ENCODE peak calls at places on chromosomes 13 and 19, in seven cellular contexts. U, F, O, T, G, C and K are unnamed samples.

GRCh38 chr19:1465191-1466016 is 13.6 kb downstream of the C19orf25 start:
- DNase-seq in G (no peak), C (no peak), O (peak), T (no peak), F (no peak), U (peak), K (no peak)

GRCh38 chr13:51638497-51638871 is 54.2 kb downstream of the WDFY2 start:
- DNase-seq in C (no peak), G (no peak), U (no peak), T (no peak), F (no peak), O (peak), K (no peak)

GRCh38 chr19:41263042-41263849 is 926 bp upstream of the HNRNPUL1 start:
- DNase-seq in U (peak), C (no peak), T (peak), O (peak), F (peak), G (no peak), K (peak)

GRCh38 chr19:38039966-38040365 is 133.0 kb downstream of the SIPA1L3 start:
- DNase-seq in O (peak), U (no peak), C (no peak), T (no peak), G (no peak), F (no peak), K (no peak)

GRCh38 chr13:44934724-44935123 is 54.5 kb downstream of the NUFIP1 start:
- DNase-seq in G (no peak), O (peak), U (no peak), F (no peak), C (no peak), T (no peak), K (no peak)

GRCh38 chr13:94599877-94600276 is 1.8 kb upstream of the GPR180 start:
- DNase-seq in C (no peak), F (no peak), O (no peak), U (no peak), T (no peak), G (no peak), K (no peak)

GRCh38 chr19:29299416-29300380 is 86.7 kb upstream of the UQCRFS1 start:
- DNase-seq in C (no peak), F (no peak), O (no peak), U (no peak), G (no peak), T (no peak), K (no peak)

GRCh38 chr19:18340237-18340989 is at the start of gene PGPEP1:
- DNase-seq in G (no peak), O (no peak), C (peak), F (peak), T (no peak), U (peak), K (no peak)

GRCh38 chr13:109989686-109990085 is 203.3 kb upstream of the IRS2 start:
- DNase-seq in U (no peak), G (no peak), F (no peak), T (no peak), O (no peak), C (no peak), K (no peak)

GRCh38 chr13:111314852-111315251 is 5.6 kb upstream of the TEX29 start:
- DNase-seq in F (no peak), T (no peak), U (no peak), G (no peak), C (no peak), O (no peak), K (no peak)

GRCh38 chr19:16625183-16625958 is 2.6 kb downstream of the MED26 start:
- DNase-seq in U (no peak), O (no peak), T (no peak), G (no peak), C (no peak), F (no peak), K (no peak)

GRCh38 chr13:114016321-114017027 is 42.6 kb upstream of the C13orf46 start:
- DNase-seq in C (no peak), F (no peak), T (no peak), G (no peak), O (no peak), U (no peak), K (no peak)

GRCh38 chr13:49624207-49624606 is 4.1 kb upstream of the ARL11 start:
- DNase-seq in T (no peak), F (no peak), U (no peak), O (no peak), G (no peak), C (no peak), K (no peak)

GRCh38 chr19:41552558-41552957 is 23.4 kb upstream of the CEACAM21 start:
- DNase-seq in O (no peak), T (no peak), F (no peak), G (no peak), U (no peak), C (no peak), K (no peak)

GRCh38 chr19:17075860-17076538 is 422 bp downstream of the MYO9B start:
- DNase-seq in O (no peak), F (peak), U (peak), T (peak), C (no peak), G (no peak), K (no peak)

GRCh38 chr19:10730932-10731331 is 13.1 kb downstream of the DNM2 start:
- DNase-seq in F (no peak), O (no peak), G (no peak), U (no peak), T (no peak), C (no peak), K (no peak)

GRCh38 chr13:46341112-46341711 is 45.8 kb downstream of the RUBCNL start:
- DNase-seq in U (no peak), O (no peak), F (no peak), G (no peak), C (no peak), T (no peak), K (no peak)

GRCh38 chr19:2590630-2591399 is 111.7 kb downstream of the GNG7 start:
- DNase-seq in C (peak), G (no peak), T (no peak), O (no peak), F (no peak), U (no peak), K (no peak)

GRCh38 chr13:71625694-71626093 is 241.3 kb downstream of the DACH1 start:
- DNase-seq in G (no peak), T (no peak), C (no peak), F (no peak), U (no peak), O (no peak), K (no peak)

GRCh38 chr19:9869008-9869617 is 34.0 kb downstream of the PIN1 start:
- DNase-seq in T (no peak), F (no peak), C (no peak), U (no peak), G (no peak), O (no peak), K (no peak)

GRCh38 chr13:77545626-77546412 is 10.3 kb downstream of the SCEL start:
- DNase-seq in O (no peak), G (no peak), T (no peak), U (no peak), C (no peak), F (no peak), K (no peak)

GRCh38 chr19:10112895-10113591 is 1.6 kb downstream of the P2RY11 start:
- DNase-seq in T (no peak), O (no peak), G (no peak), U (peak), F (no peak), C (no peak), K (no peak)

GRCh38 chr19:19214892-19215291 is 3.1 kb downstream of the NCAN start:
- DNase-seq in C (no peak), T (no peak), G (no peak), U (no peak), F (no peak), O (no peak), K (no peak)

GRCh38 chr19:5048727-5049553 is 80.0 kb downstream of the KDM4B start:
- DNase-seq in O (no peak), T (peak), G (no peak), U (no peak), F (peak), C (no peak), K (peak)

GRCh38 chr13:105817498-105817897 is 718.0 kb downstream of the EFNB2 start:
- DNase-seq in F (no peak), U (no peak), T (no peak), G (no peak), O (no peak), C (no peak), K (no peak)

GRCh38 chr19:45402469-45403070 is 2.3 kb downstream of the PPP1R13L start:
- DNase-seq in G (no peak), T (peak), O (no peak), U (peak), F (no peak), C (no peak), K (no peak)

GRCh38 chr13:101727118-101727517 is 274.6 kb downstream of the ITGBL1 start:
- DNase-seq in F (no peak), U (no peak), G (no peak), C (no peak), O (no peak), T (no peak), K (no peak)

GRCh38 chr19:55083004-55083850 is 7.6 kb downstream of the EPS8L1 start:
- DNase-seq in C (no peak), T (no peak), U (no peak), O (no peak), F (no peak), G (no peak), K (no peak)

GRCh38 chr19:18833141-18833476 is 1.4 kb downstream of the UPF1 start:
- DNase-seq in G (no peak), C (no peak), O (no peak), T (no peak), U (no peak), F (no peak), K (no peak)

GRCh38 chr13:104571161-104571889 is 1505.1 kb upstream of the SLC10A2 start:
- DNase-seq in T (peak), C (peak), F (peak), U (no peak), O (no peak), G (peak), K (no peak)

GRCh38 chr19:50482886-50483285 is 6.2 kb upstream of the GARIN5A start:
- DNase-seq in T (no peak), C (no peak), G (no peak), U (no peak), F (no peak), O (no peak), K (no peak)

GRCh38 chr13:99178636-99179035 is 22.0 kb upstream of the UBAC2 start:
- DNase-seq in T (no peak), O (no peak), U (peak), F (no peak), G (no peak), C (no peak), K (no peak)

GRCh38 chr13:110634558-110634957 is 19.2 kb downstream of the NAXD start:
- DNase-seq in T (no peak), G (peak), O (peak), C (no peak), F (no peak), U (no peak), K (no peak)